ENCODE peak calls at places on chromosomes 6 and 20, in eight cellular contexts. One of them, this sample, is unnamed.

GRCh38 chr6:73564578-73565345 is 43.9 kb upstream of the EEF1A1 start:
- DNase-seq in spleen: no peak
- DNase-seq in stomach: no peak
- DNase-seq in SK-N-MC: no peak
- DNase-seq in suprapubic skin: no peak
- DNase-seq in GM12892: no peak
- DNase-seq in transverse colon: no peak
- DNase-seq in Panc1: no peak
- DNase-seq in this sample: no peak

GRCh38 chr6:142412241-142412640 is 110.4 kb downstream of the ADGRG6 start:
- DNase-seq in stomach: no peak
- DNase-seq in Panc1: no peak
- DNase-seq in spleen: no peak
- DNase-seq in suprapubic skin: no peak
- DNase-seq in GM12892: no peak
- DNase-seq in SK-N-MC: no peak
- DNase-seq in transverse colon: no peak
- DNase-seq in this sample: no peak

GRCh38 chr6:74289881-74290280 is 593.9 kb downstream of the CD109 start:
- DNase-seq in suprapubic skin: no peak
- DNase-seq in Panc1: no peak
- DNase-seq in GM12892: no peak
- DNase-seq in SK-N-MC: no peak
- DNase-seq in transverse colon: no peak
- DNase-seq in spleen: no peak
- DNase-seq in stomach: no peak
- DNase-seq in this sample: no peak

GRCh38 chr6:27168108-27168507 is 79.4 kb upstream of the PRSS16 start:
- DNase-seq in stomach: no peak
- DNase-seq in suprapubic skin: no peak
- DNase-seq in GM12892: no peak
- DNase-seq in spleen: no peak
- DNase-seq in Panc1: no peak
- DNase-seq in transverse colon: no peak
- DNase-seq in SK-N-MC: no peak
- DNase-seq in this sample: no peak

GRCh38 chr6:157268835-157269234 is 54.5 kb downstream of the TMEM242 start:
- DNase-seq in GM12892: no peak
- DNase-seq in Panc1: no peak
- DNase-seq in suprapubic skin: no peak
- DNase-seq in transverse colon: no peak
- DNase-seq in spleen: peak; percentile 47
- DNase-seq in SK-N-MC: no peak
- DNase-seq in stomach: no peak
- DNase-seq in this sample: no peak

GRCh38 chr20:25318471-25319240 is 70.8 kb downstream of the PYGB start:
- DNase-seq in transverse colon: no peak
- DNase-seq in SK-N-MC: no peak
- DNase-seq in GM12892: peak; percentile 66
- DNase-seq in Panc1: no peak
- DNase-seq in spleen: peak; percentile 82
- DNase-seq in stomach: peak; percentile 27
- DNase-seq in suprapubic skin: no peak
- DNase-seq in this sample: no peak

GRCh38 chr6:18034798-18035202 is 47.4 kb upstream of the KIF13A start:
- DNase-seq in SK-N-MC: no peak
- DNase-seq in stomach: no peak
- DNase-seq in spleen: no peak
- DNase-seq in GM12892: no peak
- DNase-seq in Panc1: no peak
- DNase-seq in transverse colon: peak; percentile 54
- DNase-seq in suprapubic skin: no peak
- DNase-seq in this sample: no peak

GRCh38 chr6:5086294-5086890 is 1.3 kb downstream of the PPP1R3G start:
- DNase-seq in stomach: no peak
- DNase-seq in GM12892: no peak
- DNase-seq in suprapubic skin: no peak
- DNase-seq in spleen: no peak
- DNase-seq in Panc1: no peak
- DNase-seq in transverse colon: no peak
- DNase-seq in SK-N-MC: no peak
- DNase-seq in this sample: no peak

GRCh38 chr6:6566766-6567165 is 21.8 kb upstream of the LY86 start:
- DNase-seq in GM12892: no peak
- DNase-seq in suprapubic skin: no peak
- DNase-seq in transverse colon: no peak
- DNase-seq in SK-N-MC: no peak
- DNase-seq in Panc1: no peak
- DNase-seq in spleen: no peak
- DNase-seq in stomach: no peak
- DNase-seq in this sample: no peak

GRCh38 chr6:125363010-125363359 is 61.2 kb upstream of the HDDC2 start:
- DNase-seq in SK-N-MC: no peak
- DNase-seq in suprapubic skin: no peak
- DNase-seq in stomach: no peak
- DNase-seq in Panc1: no peak
- DNase-seq in GM12892: no peak
- DNase-seq in transverse colon: no peak
- DNase-seq in spleen: no peak
- DNase-seq in this sample: no peak
- TF ChIP-seq POLR2AphosphoS5 in SK-N-MC: no peak
- TF ChIP-seq POLR2AphosphoS5 in suprapubic skin: no peak
- TF ChIP-seq POLR2AphosphoS5 in stomach: no peak
- TF ChIP-seq POLR2AphosphoS5 in Panc1: no peak
- TF ChIP-seq POLR2AphosphoS5 in GM12892: no peak
- TF ChIP-seq POLR2AphosphoS5 in transverse colon: no peak
- TF ChIP-seq POLR2AphosphoS5 in spleen: no peak
- TF ChIP-seq POLR2AphosphoS5 in this sample: no peak

DNA sequence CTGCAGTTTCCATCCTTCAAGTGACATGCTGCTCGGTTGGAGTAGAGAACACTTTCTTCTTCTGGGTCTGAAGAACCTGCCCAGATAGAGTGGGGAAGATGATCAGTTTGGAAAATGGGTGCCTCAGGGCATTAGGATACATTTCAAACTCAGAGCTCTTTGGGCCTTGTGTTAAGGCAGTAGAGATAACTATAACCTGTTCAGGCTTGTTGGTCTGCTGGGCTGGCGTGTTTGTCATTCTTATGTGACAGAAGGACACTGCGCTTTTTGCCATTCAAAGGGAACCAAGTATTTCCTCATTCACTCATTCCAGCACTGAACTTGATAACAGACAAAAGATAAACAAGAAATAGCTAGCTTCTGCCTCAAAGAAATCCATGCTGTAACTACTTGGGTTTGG is 3.8 kb downstream of the TOMM34 start:
- DNase-seq in SK-N-MC: no peak
- DNase-seq in GM12892: no peak
- DNase-seq in transverse colon: no peak
- DNase-seq in suprapubic skin: no peak
- DNase-seq in spleen: no peak
- DNase-seq in stomach: no peak
- DNase-seq in Panc1: no peak
- DNase-seq in this sample: peak; percentile 50
- TF ChIP-seq POLR2AphosphoS5 in SK-N-MC: no peak
- TF ChIP-seq POLR2AphosphoS5 in GM12892: no peak
- TF ChIP-seq POLR2AphosphoS5 in transverse colon: no peak
- TF ChIP-seq POLR2AphosphoS5 in suprapubic skin: no peak
- TF ChIP-seq POLR2AphosphoS5 in spleen: no peak
- TF ChIP-seq POLR2AphosphoS5 in stomach: no peak
- TF ChIP-seq POLR2AphosphoS5 in Panc1: no peak
- TF ChIP-seq POLR2AphosphoS5 in this sample: peak; percentile 64

GRCh38 chr6:14784596-14785360 is 461.1 kb upstream of the JARID2 start:
- DNase-seq in Panc1: no peak
- DNase-seq in transverse colon: no peak
- DNase-seq in stomach: no peak
- DNase-seq in suprapubic skin: no peak
- DNase-seq in SK-N-MC: no peak
- DNase-seq in GM12892: no peak
- DNase-seq in spleen: no peak
- DNase-seq in this sample: no peak
- TF ChIP-seq POLR2AphosphoS5 in Panc1: no peak
- TF ChIP-seq POLR2AphosphoS5 in transverse colon: no peak
- TF ChIP-seq POLR2AphosphoS5 in stomach: no peak
- TF ChIP-seq POLR2AphosphoS5 in suprapubic skin: no peak
- TF ChIP-seq POLR2AphosphoS5 in SK-N-MC: no peak
- TF ChIP-seq POLR2AphosphoS5 in GM12892: no peak
- TF ChIP-seq POLR2AphosphoS5 in spleen: no peak
- TF ChIP-seq POLR2AphosphoS5 in this sample: no peak

DNA sequence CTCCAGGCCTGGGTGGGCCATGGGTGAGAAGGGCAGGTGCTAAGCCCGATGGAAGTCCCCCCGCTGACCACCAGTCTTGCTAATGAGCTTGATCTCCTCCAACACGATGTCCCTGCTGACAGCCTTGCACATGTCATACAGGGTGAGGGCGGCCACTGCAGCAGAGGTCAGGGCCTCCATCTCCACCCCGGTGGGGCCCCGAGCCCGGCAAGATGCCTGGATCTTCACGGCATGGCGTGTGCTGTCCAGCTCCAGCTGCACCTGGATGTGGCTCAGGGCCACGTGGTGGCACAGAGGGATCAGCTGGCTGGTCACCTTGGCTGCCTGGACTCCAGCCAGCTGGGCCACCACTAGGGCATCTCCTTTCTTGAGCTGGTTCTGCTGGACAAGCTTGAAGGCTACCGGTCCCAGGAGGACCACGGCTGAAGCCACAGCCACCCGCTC is 27.9 kb downstream of the MOCS1 start:
- DNase-seq in transverse colon: no peak
- DNase-seq in Panc1: no peak
- DNase-seq in stomach: peak; percentile 58
- DNase-seq in GM12892: no peak
- DNase-seq in suprapubic skin: peak; percentile 75
- DNase-seq in spleen: peak; percentile 55
- DNase-seq in SK-N-MC: no peak
- DNase-seq in this sample: no peak
- TF ChIP-seq POLR2AphosphoS5 in transverse colon: no peak
- TF ChIP-seq POLR2AphosphoS5 in Panc1: no peak
- TF ChIP-seq POLR2AphosphoS5 in stomach: no peak
- TF ChIP-seq POLR2AphosphoS5 in GM12892: no peak
- TF ChIP-seq POLR2AphosphoS5 in suprapubic skin: no peak
- TF ChIP-seq POLR2AphosphoS5 in spleen: no peak
- TF ChIP-seq POLR2AphosphoS5 in SK-N-MC: no peak
- TF ChIP-seq POLR2AphosphoS5 in this sample: no peak

DNA sequence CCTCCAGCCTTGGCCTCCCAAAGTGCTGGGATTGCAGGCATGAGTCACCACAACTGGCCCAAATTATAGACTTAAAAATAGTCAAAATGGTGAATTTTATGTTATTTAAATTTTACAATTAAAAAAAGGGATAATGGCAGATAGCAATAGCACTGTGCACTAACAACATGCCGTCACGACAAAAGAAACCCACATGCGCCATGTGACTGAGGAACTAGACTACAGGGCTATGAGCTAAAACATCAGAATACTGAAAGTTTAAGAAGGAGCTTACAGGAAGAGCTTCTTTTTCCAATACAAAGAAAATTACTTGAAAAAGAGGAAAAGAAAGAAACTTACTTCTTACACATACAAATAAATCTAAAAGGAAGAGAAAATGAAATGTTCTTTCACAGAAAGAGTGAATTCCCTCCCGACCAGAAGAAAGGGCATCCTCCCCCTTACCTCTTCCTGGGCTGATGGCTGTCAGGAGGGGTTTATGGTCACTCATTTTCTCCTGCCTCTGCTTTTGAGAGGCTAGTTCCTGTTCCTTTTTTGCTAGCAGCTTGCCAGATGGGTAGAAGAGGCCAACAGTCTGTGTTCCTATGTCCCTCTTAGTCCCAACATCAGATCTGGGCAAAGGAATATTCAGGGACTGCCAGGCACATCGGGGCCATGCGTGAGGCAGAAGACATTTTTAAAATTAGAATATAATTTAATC is 54.5 kb downstream of the DZANK1 start:
- DNase-seq in spleen: no peak
- DNase-seq in suprapubic skin: no peak
- DNase-seq in GM12892: no peak
- DNase-seq in Panc1: no peak
- DNase-seq in SK-N-MC: no peak
- DNase-seq in stomach: no peak
- DNase-seq in transverse colon: no peak
- DNase-seq in this sample: no peak
- TF ChIP-seq POLR2AphosphoS5 in spleen: no peak
- TF ChIP-seq POLR2AphosphoS5 in suprapubic skin: no peak
- TF ChIP-seq POLR2AphosphoS5 in GM12892: no peak
- TF ChIP-seq POLR2AphosphoS5 in Panc1: no peak
- TF ChIP-seq POLR2AphosphoS5 in SK-N-MC: no peak
- TF ChIP-seq POLR2AphosphoS5 in stomach: no peak
- TF ChIP-seq POLR2AphosphoS5 in transverse colon: no peak
- TF ChIP-seq POLR2AphosphoS5 in this sample: no peak

DNA sequence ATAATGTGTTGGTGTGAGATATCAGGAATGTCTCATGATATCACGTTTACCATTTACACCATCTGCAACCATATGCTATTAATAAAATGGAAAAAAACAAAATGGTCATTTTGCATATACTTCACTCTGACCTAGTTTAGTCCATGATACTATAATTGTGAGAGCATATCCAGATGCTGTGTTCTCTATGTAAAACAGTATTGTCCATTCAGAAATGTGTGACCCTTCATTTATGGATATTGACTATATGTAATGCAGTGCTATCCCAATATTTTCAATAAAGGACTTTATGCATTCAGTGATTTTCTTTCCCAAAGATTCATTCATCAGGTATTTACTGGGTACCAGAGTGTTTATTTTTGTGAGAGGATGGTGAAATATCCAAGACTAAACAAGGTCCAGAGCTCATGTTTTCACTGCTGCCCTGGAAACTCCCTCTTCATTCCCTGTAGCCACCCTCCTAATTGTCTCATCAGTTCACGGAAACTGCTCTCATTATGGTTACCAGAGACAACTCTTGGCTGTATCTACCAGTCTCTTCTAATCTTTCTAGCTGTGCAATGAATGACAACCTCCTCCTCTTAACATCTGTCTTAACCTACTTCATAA is 25.7 kb upstream of the HINT3 start:
- DNase-seq in Panc1: no peak
- DNase-seq in suprapubic skin: no peak
- DNase-seq in transverse colon: no peak
- DNase-seq in stomach: no peak
- DNase-seq in GM12892: no peak
- DNase-seq in SK-N-MC: no peak
- DNase-seq in spleen: no peak
- DNase-seq in this sample: no peak
- TF ChIP-seq POLR2AphosphoS5 in Panc1: no peak
- TF ChIP-seq POLR2AphosphoS5 in suprapubic skin: no peak
- TF ChIP-seq POLR2AphosphoS5 in transverse colon: no peak
- TF ChIP-seq POLR2AphosphoS5 in stomach: no peak
- TF ChIP-seq POLR2AphosphoS5 in GM12892: no peak
- TF ChIP-seq POLR2AphosphoS5 in SK-N-MC: no peak
- TF ChIP-seq POLR2AphosphoS5 in spleen: no peak
- TF ChIP-seq POLR2AphosphoS5 in this sample: no peak

GRCh38 chr6:69038841-69039240 is 403.8 kb downstream of the ADGRB3 start:
- DNase-seq in Panc1: no peak
- DNase-seq in GM12892: no peak
- DNase-seq in stomach: no peak
- DNase-seq in SK-N-MC: no peak
- DNase-seq in spleen: no peak
- DNase-seq in transverse colon: no peak
- DNase-seq in suprapubic skin: no peak
- DNase-seq in this sample: no peak

GRCh38 chr6:69044534-69044933 is 409.5 kb downstream of the ADGRB3 start:
- DNase-seq in spleen: no peak
- DNase-seq in stomach: no peak
- DNase-seq in GM12892: no peak
- DNase-seq in suprapubic skin: no peak
- DNase-seq in SK-N-MC: no peak
- DNase-seq in transverse colon: no peak
- DNase-seq in Panc1: no peak
- DNase-seq in this sample: no peak
- TF ChIP-seq POLR2AphosphoS5 in spleen: no peak
- TF ChIP-seq POLR2AphosphoS5 in stomach: no peak
- TF ChIP-seq POLR2AphosphoS5 in GM12892: no peak
- TF ChIP-seq POLR2AphosphoS5 in suprapubic skin: no peak
- TF ChIP-seq POLR2AphosphoS5 in SK-N-MC: no peak
- TF ChIP-seq POLR2AphosphoS5 in transverse colon: no peak
- TF ChIP-seq POLR2AphosphoS5 in Panc1: no peak
- TF ChIP-seq POLR2AphosphoS5 in this sample: no peak